ENCODE peak calls at places on chromosome 20, in eight cellular contexts. One of them, this sample, is unnamed.

GRCh38 chr20:12679456-12679855 is 329.3 kb upstream of the SPTLC3 start:
- DNase-seq in activated naive CD4-positive, alpha-beta T cell treated with anti-CD3 and anti-CD28 coated beads, Interleukin-2, amount 10 ng/mL, durations not matched to agents 7 days and 5 days: no peak
- DNase-seq in NCI-H187: no peak
- DNase-seq in ureter: no peak
- DNase-seq in NCI-H524: no peak
- DNase-seq in T-cell: no peak
- DNase-seq in GM06990: no peak
- DNase-seq in activated T-cell treated with anti-CD3 and anti-CD28 coated beads, Interleukin-2, amount 50 U/mL, for 24 hours: no peak
- DNase-seq in this sample: no peak

GRCh38 chr20:4671015-4671414 is 50.7 kb upstream of the PRND start:
- DNase-seq in activated naive CD4-positive, alpha-beta T cell treated with anti-CD3 and anti-CD28 coated beads, Interleukin-2, amount 10 ng/mL, durations not matched to agents 7 days and 5 days: no peak
- DNase-seq in NCI-H187: no peak
- DNase-seq in ureter: no peak
- DNase-seq in NCI-H524: no peak
- DNase-seq in T-cell: no peak
- DNase-seq in GM06990: no peak
- DNase-seq in activated T-cell treated with anti-CD3 and anti-CD28 coated beads, Interleukin-2, amount 50 U/mL, for 24 hours: no peak
- DNase-seq in this sample: no peak

GRCh38 chr20:46199198-46199597 is 81.1 kb downstream of the CD40 start:
- DNase-seq in activated naive CD4-positive, alpha-beta T cell treated with anti-CD3 and anti-CD28 coated beads, Interleukin-2, amount 10 ng/mL, durations not matched to agents 7 days and 5 days: no peak
- DNase-seq in NCI-H187: no peak
- DNase-seq in ureter: no peak
- DNase-seq in NCI-H524: no peak
- DNase-seq in T-cell: no peak
- DNase-seq in GM06990: no peak
- DNase-seq in activated T-cell treated with anti-CD3 and anti-CD28 coated beads, Interleukin-2, amount 50 U/mL, for 24 hours: no peak
- DNase-seq in this sample: peak; percentile 23

GRCh38 chr20:19382371-19382770 is 169.9 kb downstream of the SLC24A3 start:
- DNase-seq in activated naive CD4-positive, alpha-beta T cell treated with anti-CD3 and anti-CD28 coated beads, Interleukin-2, amount 10 ng/mL, durations not matched to agents 7 days and 5 days: no peak
- DNase-seq in NCI-H187: no peak
- DNase-seq in ureter: no peak
- DNase-seq in NCI-H524: peak; percentile 70
- DNase-seq in T-cell: no peak
- DNase-seq in GM06990: no peak
- DNase-seq in activated T-cell treated with anti-CD3 and anti-CD28 coated beads, Interleukin-2, amount 50 U/mL, for 24 hours: no peak
- DNase-seq in this sample: no peak

GRCh38 chr20:62776692-62777527 is 19.4 kb upstream of the MRGBP start:
- DNase-seq in activated naive CD4-positive, alpha-beta T cell treated with anti-CD3 and anti-CD28 coated beads, Interleukin-2, amount 10 ng/mL, durations not matched to agents 7 days and 5 days: peak; percentile 84
- DNase-seq in NCI-H187: no peak
- DNase-seq in ureter: no peak
- DNase-seq in NCI-H524: peak; percentile 40
- DNase-seq in T-cell: peak; percentile 46
- DNase-seq in GM06990: peak; percentile 58
- DNase-seq in activated T-cell treated with anti-CD3 and anti-CD28 coated beads, Interleukin-2, amount 50 U/mL, for 24 hours: peak; percentile 70
- DNase-seq in this sample: peak; percentile 91

GRCh38 chr20:50259705-50260479 is 69.3 kb downstream of the CEBPB start:
- DNase-seq in activated naive CD4-positive, alpha-beta T cell treated with anti-CD3 and anti-CD28 coated beads, Interleukin-2, amount 10 ng/mL, durations not matched to agents 7 days and 5 days: no peak
- DNase-seq in NCI-H187: no peak
- DNase-seq in ureter: no peak
- DNase-seq in NCI-H524: no peak
- DNase-seq in T-cell: no peak
- DNase-seq in GM06990: no peak
- DNase-seq in activated T-cell treated with anti-CD3 and anti-CD28 coated beads, Interleukin-2, amount 50 U/mL, for 24 hours: no peak
- DNase-seq in this sample: no peak

GRCh38 chr20:56391596-56392281 is at the start of gene AURKA:
- DNase-seq in activated naive CD4-positive, alpha-beta T cell treated with anti-CD3 and anti-CD28 coated beads, Interleukin-2, amount 10 ng/mL, durations not matched to agents 7 days and 5 days: no peak
- DNase-seq in NCI-H187: no peak
- DNase-seq in ureter: no peak
- DNase-seq in NCI-H524: no peak
- DNase-seq in T-cell: no peak
- DNase-seq in GM06990: peak; percentile 4
- DNase-seq in activated T-cell treated with anti-CD3 and anti-CD28 coated beads, Interleukin-2, amount 50 U/mL, for 24 hours: no peak
- DNase-seq in this sample: peak; percentile 62

GRCh38 chr20:35305682-35306556 is 13.7 kb upstream of the FAM83C start:
- DNase-seq in activated naive CD4-positive, alpha-beta T cell treated with anti-CD3 and anti-CD28 coated beads, Interleukin-2, amount 10 ng/mL, durations not matched to agents 7 days and 5 days: peak; percentile 54
- DNase-seq in NCI-H187: no peak
- DNase-seq in ureter: no peak
- DNase-seq in NCI-H524: no peak
- DNase-seq in T-cell: no peak
- DNase-seq in GM06990: no peak
- DNase-seq in activated T-cell treated with anti-CD3 and anti-CD28 coated beads, Interleukin-2, amount 50 U/mL, for 24 hours: peak; percentile 78
- DNase-seq in this sample: no peak

GRCh38 chr20:24686156-24686555 is 216.7 kb downstream of the SYNDIG1 start:
- DNase-seq in activated naive CD4-positive, alpha-beta T cell treated with anti-CD3 and anti-CD28 coated beads, Interleukin-2, amount 10 ng/mL, durations not matched to agents 7 days and 5 days: no peak
- DNase-seq in NCI-H187: no peak
- DNase-seq in ureter: no peak
- DNase-seq in NCI-H524: no peak
- DNase-seq in T-cell: no peak
- DNase-seq in GM06990: no peak
- DNase-seq in activated T-cell treated with anti-CD3 and anti-CD28 coated beads, Interleukin-2, amount 50 U/mL, for 24 hours: no peak
- DNase-seq in this sample: no peak

GRCh38 chr20:51661609-51662178 is 106.5 kb downstream of the ATP9A start:
- DNase-seq in activated naive CD4-positive, alpha-beta T cell treated with anti-CD3 and anti-CD28 coated beads, Interleukin-2, amount 10 ng/mL, durations not matched to agents 7 days and 5 days: peak; percentile 32
- DNase-seq in NCI-H187: no peak
- DNase-seq in ureter: no peak
- DNase-seq in NCI-H524: no peak
- DNase-seq in T-cell: peak; percentile 7
- DNase-seq in GM06990: no peak
- DNase-seq in activated T-cell treated with anti-CD3 and anti-CD28 coated beads, Interleukin-2, amount 50 U/mL, for 24 hours: peak; percentile 47
- DNase-seq in this sample: peak; percentile 68

GRCh38 chr20:57264151-57264792 is 2.2 kb downstream of the BMP7 start:
- DNase-seq in activated naive CD4-positive, alpha-beta T cell treated with anti-CD3 and anti-CD28 coated beads, Interleukin-2, amount 10 ng/mL, durations not matched to agents 7 days and 5 days: no peak
- DNase-seq in NCI-H187: no peak
- DNase-seq in ureter: no peak
- DNase-seq in NCI-H524: no peak
- DNase-seq in T-cell: no peak
- DNase-seq in GM06990: no peak
- DNase-seq in activated T-cell treated with anti-CD3 and anti-CD28 coated beads, Interleukin-2, amount 50 U/mL, for 24 hours: no peak
- DNase-seq in this sample: no peak

GRCh38 chr20:37564388-37565133 is 36.9 kb upstream of the BLCAP start:
- DNase-seq in activated naive CD4-positive, alpha-beta T cell treated with anti-CD3 and anti-CD28 coated beads, Interleukin-2, amount 10 ng/mL, durations not matched to agents 7 days and 5 days: peak; percentile 54
- DNase-seq in NCI-H187: no peak
- DNase-seq in ureter: no peak
- DNase-seq in NCI-H524: peak; percentile 27
- DNase-seq in T-cell: peak; percentile 22
- DNase-seq in GM06990: peak; percentile 33
- DNase-seq in activated T-cell treated with anti-CD3 and anti-CD28 coated beads, Interleukin-2, amount 50 U/mL, for 24 hours: peak; percentile 70
- DNase-seq in this sample: peak; percentile 87

GRCh38 chr20:34622821-34623451 is 54.0 kb downstream of the PIGU start:
- DNase-seq in activated naive CD4-positive, alpha-beta T cell treated with anti-CD3 and anti-CD28 coated beads, Interleukin-2, amount 10 ng/mL, durations not matched to agents 7 days and 5 days: no peak
- DNase-seq in NCI-H187: no peak
- DNase-seq in ureter: peak; percentile 37
- DNase-seq in NCI-H524: no peak
- DNase-seq in T-cell: no peak
- DNase-seq in GM06990: no peak
- DNase-seq in activated T-cell treated with anti-CD3 and anti-CD28 coated beads, Interleukin-2, amount 50 U/mL, for 24 hours: no peak
- DNase-seq in this sample: no peak

GRCh38 chr20:12051206-12052163 is 133.8 kb downstream of the BTBD3 start:
- DNase-seq in activated naive CD4-positive, alpha-beta T cell treated with anti-CD3 and anti-CD28 coated beads, Interleukin-2, amount 10 ng/mL, durations not matched to agents 7 days and 5 days: no peak
- DNase-seq in NCI-H187: no peak
- DNase-seq in ureter: no peak
- DNase-seq in NCI-H524: no peak
- DNase-seq in T-cell: no peak
- DNase-seq in GM06990: no peak
- DNase-seq in activated T-cell treated with anti-CD3 and anti-CD28 coated beads, Interleukin-2, amount 50 U/mL, for 24 hours: no peak
- DNase-seq in this sample: peak; percentile 15

GRCh38 chr20:33838035-33838864 is 27.1 kb downstream of the CHMP4B start:
- DNase-seq in activated naive CD4-positive, alpha-beta T cell treated with anti-CD3 and anti-CD28 coated beads, Interleukin-2, amount 10 ng/mL, durations not matched to agents 7 days and 5 days: peak; percentile 27
- DNase-seq in NCI-H187: no peak
- DNase-seq in ureter: no peak
- DNase-seq in NCI-H524: no peak
- DNase-seq in T-cell: no peak
- DNase-seq in GM06990: no peak
- DNase-seq in activated T-cell treated with anti-CD3 and anti-CD28 coated beads, Interleukin-2, amount 50 U/mL, for 24 hours: no peak
- DNase-seq in this sample: peak; percentile 45

GRCh38 chr20:57610261-57610952 is 9.8 kb downstream of the ZBP1 start:
- DNase-seq in activated naive CD4-positive, alpha-beta T cell treated with anti-CD3 and anti-CD28 coated beads, Interleukin-2, amount 10 ng/mL, durations not matched to agents 7 days and 5 days: no peak
- DNase-seq in NCI-H187: no peak
- DNase-seq in ureter: no peak
- DNase-seq in NCI-H524: no peak
- DNase-seq in T-cell: no peak
- DNase-seq in GM06990: no peak
- DNase-seq in activated T-cell treated with anti-CD3 and anti-CD28 coated beads, Interleukin-2, amount 50 U/mL, for 24 hours: peak; percentile 11
- DNase-seq in this sample: no peak

This sample was measured in NCI-H82.